ENCODE peak calls at places on chromosomes 4 and X, in five cellular contexts. G is Caco-2; M is CD8-positive, alpha-beta memory T cell; N is fibroblast of lung; Q is stomach. P is an unnamed sample. For H3K9me3, the result is how much of the 10 kb centered on the place peaks cover.

GRCh38 chrX:24619647-24620046 is 27.5 kb downstream of the PCYT1B start:
- DNase-seq in Q (no peak), M (no peak), N (peak), G (no peak), P (no peak)

GRCh38 chrX:53091354-53091753 is 2.6 kb upstream of the KANTR start:
- DNase-seq in N (no peak), G (no peak), Q (no peak), M (no peak), P (no peak)

GRCh38 chrX:55907968-55908607 is 190.5 kb downstream of the RRAGB start:
- DNase-seq in Q (peak), M (peak), N (peak), G (peak), P (peak)

GRCh38 chr4:140157341-140157740 is 3.4 kb upstream of the MAML3 start:
- DNase-seq in N (no peak), Q (no peak), G (no peak), M (no peak), P (no peak)

GRCh38 chrX:134338527-134338926 is 101.5 kb downstream of the CCDC160 start:
- DNase-seq in G (no peak), N (no peak), Q (no peak), M (no peak), P (peak)

GRCh38 chrX:63784346-63784901 is 590 bp downstream of the ARHGEF9 start:
- DNase-seq in Q (no peak), G (no peak), M (no peak), N (no peak), P (peak)

GRCh38 chrX:69457756-69458155 is 46.4 kb upstream of the NALF2 start:
- DNase-seq in M (no peak), G (no peak), N (no peak), Q (no peak), P (no peak)

GRCh38 chrX:39196192-39197102 is 395.2 kb downstream of the MID1IP1 start:
- DNase-seq in M (peak), Q (peak), G (no peak), N (peak), P (peak)

GRCh38 chr4:169823685-169824084 is 65.9 kb upstream of the HPF1 start:
- DNase-seq in M (no peak), Q (no peak), N (peak), G (peak), P (peak)

GRCh38 chr4:161336621-161337020 is 827.2 kb downstream of the FSTL5 start:
- DNase-seq in M (no peak), G (no peak), Q (no peak), N (no peak), P (no peak)

GRCh38 chr4:161336016-161336415 is 827.8 kb downstream of the FSTL5 start:
- DNase-seq in N (peak), Q (no peak), G (no peak), M (no peak), P (no peak)

GRCh38 chr4:161329852-161330251 is 833.9 kb downstream of the FSTL5 start:
- DNase-seq in M (no peak), G (no peak), N (no peak), Q (no peak), P (no peak)

DNA sequence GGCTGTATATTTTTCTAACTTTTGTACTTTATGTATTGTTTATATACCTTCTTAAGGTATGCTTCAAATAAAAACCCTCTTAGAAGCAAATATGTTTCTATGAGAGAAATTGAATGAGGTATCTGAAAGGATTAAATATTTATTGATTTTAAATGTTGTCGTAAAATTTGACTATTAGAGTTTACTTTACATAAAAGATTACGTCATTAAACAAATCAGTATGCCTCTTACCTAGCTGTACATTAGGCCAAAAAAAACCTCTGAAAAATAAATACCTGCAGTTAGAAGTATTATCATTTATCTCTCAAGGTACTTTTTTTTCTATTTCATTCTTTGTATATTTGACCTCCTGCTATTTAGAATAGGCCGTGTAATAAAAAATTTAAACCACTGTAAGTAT is 831.1 kb downstream of the FSTL5 start:
- DNase-seq in G (no peak), N (no peak), M (no peak), Q (no peak), P (no peak)
- H3K9me3 ChIP-seq in G (under half), N (under half), M (under half), Q (under half), P (under half)

GRCh38 chr4:38040619-38041018 is 80.4 kb downstream of the PTTG2 start:
- DNase-seq in G (no peak), Q (no peak), M (no peak), N (no peak), P (no peak)
- H3K9me3 ChIP-seq in G (under half), Q (under half), M (under half), N (under half), P (under half)

GRCh38 chrX:49792376-49792775 is 36.7 kb upstream of the PAGE4 start:
- DNase-seq in Q (no peak), G (no peak), M (no peak), N (no peak), P (no peak)
- H3K9me3 ChIP-seq in Q (under half), G (under half), M (under half), N (under half), P (under half)

DNA sequence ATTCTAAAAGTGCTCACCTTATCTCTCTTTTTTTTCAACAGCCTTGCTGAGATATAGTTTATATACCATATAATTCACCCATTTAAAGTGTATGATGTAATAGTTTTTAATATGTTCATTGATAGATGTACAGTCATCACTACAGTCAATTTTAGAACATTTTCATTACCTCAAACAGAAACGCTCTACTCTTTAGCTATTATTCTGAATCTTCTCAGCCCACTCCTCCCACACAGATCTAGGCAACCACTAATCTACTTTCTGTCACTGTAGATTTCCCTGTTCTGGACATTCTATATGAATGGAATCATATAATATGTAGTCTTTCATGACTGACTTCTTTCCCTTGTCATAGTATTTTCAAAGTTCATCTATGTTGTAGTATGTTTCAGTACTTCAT is 22.6 kb downstream of the MND1 start:
- DNase-seq in N (no peak), Q (no peak), G (no peak), M (no peak), P (no peak)
- H3K9me3 ChIP-seq in N (under half), Q (under half), G (under half), M (under half), P (under half)

GRCh38 chrX:66021407-66021757 is 18.5 kb downstream of the VSIG4 start:
- DNase-seq in Q (no peak), N (no peak), M (no peak), G (no peak), P (no peak)

GRCh38 chrX:66023726-66024467 is 16.0 kb downstream of the VSIG4 start:
- DNase-seq in N (no peak), G (no peak), Q (no peak), M (no peak), P (no peak)

GRCh38 chrX:66022742-66023725 is 16.8 kb downstream of the VSIG4 start:
- DNase-seq in G (no peak), M (no peak), Q (no peak), N (no peak), P (no peak)

GRCh38 chrX:66021758-66022741 is 17.8 kb downstream of the VSIG4 start:
- DNase-seq in G (no peak), Q (no peak), N (no peak), M (no peak), P (no peak)

DNA sequence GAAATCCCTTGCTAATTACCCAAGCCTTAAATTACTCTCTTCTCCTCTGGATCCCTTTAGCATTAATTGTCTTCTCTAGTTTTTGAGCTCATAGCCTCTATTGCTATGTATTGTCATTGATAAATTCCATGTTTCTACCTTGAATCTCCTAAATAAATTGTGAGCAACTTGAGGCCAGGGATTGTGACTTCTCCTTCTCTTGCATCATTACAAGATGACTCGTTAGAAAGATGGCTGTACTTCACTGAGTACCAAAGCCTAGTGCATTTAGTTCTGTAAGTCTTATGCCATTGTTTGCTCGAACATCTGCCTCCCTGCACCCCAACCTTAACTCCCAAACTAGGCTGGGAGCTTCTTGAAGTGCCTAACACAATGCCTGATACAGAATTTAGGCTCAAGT is 15.3 kb downstream of the VSIG4 start:
- DNase-seq in G (no peak), M (no peak), Q (no peak), N (no peak), P (no peak)
- H3K9me3 ChIP-seq in G (under half), M (under half), Q (under half), N (under half), P (under half)

GRCh38 chr4:8266508-8266907 is 3.0 kb upstream of the HTRA3 start:
- DNase-seq in N (no peak), G (no peak), Q (no peak), M (no peak), P (no peak)

GRCh38 chr4:8265171-8265929 is 4.2 kb upstream of the HTRA3 start:
- DNase-seq in G (no peak), Q (no peak), M (no peak), N (no peak), P (no peak)

GRCh38 chr4:8264106-8264505 is 5.4 kb upstream of the HTRA3 start:
- DNase-seq in G (no peak), N (no peak), M (no peak), Q (no peak), P (no peak)

GRCh38 chr4:8267077-8267476 is 2.5 kb upstream of the HTRA3 start:
- DNase-seq in M (no peak), N (no peak), Q (peak), G (no peak), P (peak)

GRCh38 chr4:8266088-8266487 is 3.5 kb upstream of the HTRA3 start:
- DNase-seq in Q (no peak), G (no peak), N (no peak), M (no peak), P (no peak)
- H3K9me3 ChIP-seq in Q (under half), G (under half), N (under half), M (under half), P (under half)

GRCh38 chrX:150870059-150870458 is 28.4 kb downstream of the CD99L2 start:
- DNase-seq in M (no peak), N (no peak), Q (no peak), G (no peak), P (no peak)

GRCh38 chrX:150869450-150869849 is 29.0 kb downstream of the CD99L2 start:
- DNase-seq in Q (no peak), N (no peak), G (no peak), M (no peak), P (peak)

GRCh38 chrX:150868625-150869024 is 29.8 kb downstream of the CD99L2 start:
- DNase-seq in M (no peak), G (no peak), Q (no peak), N (no peak), P (no peak)

GRCh38 chrX:150863191-150863590 is 35.3 kb downstream of the CD99L2 start:
- DNase-seq in G (no peak), M (no peak), Q (no peak), N (no peak), P (no peak)

DNA sequence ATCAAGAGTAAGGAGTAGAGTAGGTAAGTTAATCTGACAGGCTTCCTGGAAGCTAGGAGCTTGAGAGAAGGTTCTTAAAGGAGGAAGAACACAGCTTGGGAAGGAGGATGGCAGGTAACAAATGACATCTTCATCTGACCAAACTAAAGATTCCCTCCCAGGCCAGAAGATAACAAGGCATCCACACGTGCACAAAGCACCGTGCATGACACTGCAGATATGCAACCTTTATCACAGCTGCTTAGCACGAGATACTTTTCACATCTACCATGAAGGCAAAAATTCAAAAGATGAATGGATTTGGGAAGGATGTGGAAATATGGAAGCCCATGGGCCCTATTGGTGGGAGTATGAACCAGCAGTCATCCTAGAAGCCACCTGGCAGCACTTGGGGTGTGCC is 34.3 kb downstream of the CD99L2 start:
- DNase-seq in G (no peak), N (no peak), M (no peak), Q (no peak), P (no peak)
- H3K9me3 ChIP-seq in G (under half), N (under half), M (under half), Q (under half), P (under half)

GRCh38 chr4:1155314-1155713 is 17.1 kb downstream of the SPON2 start:
- DNase-seq in Q (no peak), N (no peak), G (no peak), M (no peak), P (no peak)
- H3K9me3 ChIP-seq in Q (under half), N (under half), G (under half), M (under half), P (under half)

DNA sequence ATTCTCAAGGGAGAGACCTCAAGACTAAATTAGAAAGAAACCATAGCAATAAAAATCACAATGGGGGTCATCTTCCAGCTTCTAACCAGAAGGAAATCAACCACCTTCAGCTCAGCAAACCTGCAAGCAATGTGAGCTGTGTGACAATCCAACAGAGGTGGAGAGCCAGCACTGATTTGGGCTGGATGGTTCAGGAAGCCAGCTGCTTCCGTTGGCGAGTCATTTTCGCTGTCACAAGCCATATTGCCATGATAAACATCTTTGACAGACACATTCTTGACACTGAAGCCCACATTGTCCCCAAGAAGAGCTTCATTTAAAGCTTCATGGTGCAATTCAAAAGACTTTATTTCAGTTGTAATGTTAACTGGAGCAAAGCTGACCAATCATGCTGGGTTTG is 22.7 kb downstream of the F8A1 start:
- DNase-seq in N (no peak), G (no peak), M (no peak), Q (no peak), P (no peak)
- H3K9me3 ChIP-seq in N (under half), G (under half), M (under half), Q (under half), P (under half)